ENCODE peak calls at places on chromosomes 6 and 20, in five cellular contexts. W is H1, B is HepG2, G is K562, X is GM12878. R is an unnamed sample.
A peak's percentile ranks its signal among the peaks of the same experiment; 100 is the strongest.

GRCh38 chr6:44100088-44100550 is 27.1 kb downstream of the MRPL14 start:
- DNase-seq in G (peak; percentile 62), B (peak; percentile 69), X (no peak), W (no peak), R (peak; percentile 47)

GRCh38 chr20:48294196-48294595 is 508.9 kb upstream of the SULF2 start:
- DNase-seq in G (no peak), W (no peak), B (no peak), X (no peak), R (no peak)

GRCh38 chr6:51203504-51203903 is 384.8 kb downstream of the TFAP2B start:
- DNase-seq in G (no peak), W (no peak), B (no peak), X (no peak), R (no peak)

GRCh38 chr20:45012682-45013302 is 46.5 kb downstream of the STK4 start:
- DNase-seq in G (no peak), B (no peak), X (no peak), W (no peak), R (no peak)

GRCh38 chr6:153085239-153085638 is 45.8 kb downstream of the RGS17 start:
- DNase-seq in G (no peak), W (no peak), X (no peak), B (no peak), R (no peak)

GRCh38 chr6:39194466-39194865 is 34.8 kb downstream of the KCNK5 start:
- DNase-seq in G (no peak), B (no peak), W (no peak), X (no peak), R (no peak)

GRCh38 chr6:100296810-100297544 is 167.7 kb downstream of the SIM1 start:
- DNase-seq in W (no peak), B (peak; percentile 50), X (no peak), G (no peak), R (no peak)

GRCh38 chr20:51220293-51220706 is 197.4 kb upstream of the KCNG1 start:
- DNase-seq in W (peak; percentile 93), X (no peak), G (peak; percentile 75), B (peak; percentile 23), R (peak; percentile 52)

GRCh38 chr6:45845546-45845945 is 170.1 kb downstream of the CLIC5 start:
- DNase-seq in G (no peak), B (no peak), W (no peak), X (no peak), R (no peak)

GRCh38 chr6:165743366-165743898 is 80.4 kb upstream of the PDE10A start:
- DNase-seq in B (no peak), X (no peak), W (no peak), G (no peak), R (no peak)

GRCh38 chr6:105608711-105609374 is 206.0 kb upstream of the PREP start:
- DNase-seq in G (no peak), W (no peak), B (peak; percentile 5), X (no peak), R (no peak)

GRCh38 chr6:163412345-163412744 is 2.2 kb upstream of the QKI start:
- DNase-seq in W (no peak), X (no peak), B (no peak), G (no peak), R (peak; percentile 40)

GRCh38 chr6:36631326-36632046 is 37.3 kb downstream of the SRSF3 start:
- DNase-seq in G (no peak), X (no peak), W (no peak), B (no peak), R (no peak)

GRCh38 chr6:7251861-7252260 is 61.1 kb downstream of the SSR1 start:
- DNase-seq in B (no peak), G (no peak), X (no peak), W (no peak), R (no peak)

GRCh38 chr20:44837949-44838348 is 27.6 kb upstream of the RIMS4 start:
- DNase-seq in G (no peak), W (no peak), X (no peak), B (no peak), R (no peak)

GRCh38 chr6:42911171-42912021 is 4.5 kb upstream of the PTCRA start:
- DNase-seq in W (peak; percentile 89), X (no peak), G (no peak), B (no peak), R (peak; percentile 32)

GRCh38 chr6:161544801-161545490 is 271.1 kb upstream of the AGPAT4 start:
- DNase-seq in X (no peak), W (no peak), G (no peak), B (no peak), R (no peak)

GRCh38 chr6:31837612-31838553 is 10.3 kb downstream of the HSPA1B start:
- DNase-seq in G (no peak), X (no peak), B (no peak), W (no peak), R (no peak)

GRCh38 chr6:108423982-108424695 is 129.3 kb downstream of the AFG1L start:
- DNase-seq in W (no peak), X (no peak), B (no peak), G (no peak), R (no peak)

GRCh38 chr6:157761331-157761921 is 61.6 kb upstream of the SNX9 start:
- DNase-seq in W (no peak), G (no peak), X (peak; percentile 90), B (no peak), R (no peak)

GRCh38 chr20:57772349-57772964 is 62.6 kb upstream of the PMEPA1 start:
- DNase-seq in X (no peak), B (no peak), G (peak; percentile 21), W (no peak), R (no peak)

GRCh38 chr20:60543598-60543997 is 585.4 kb downstream of the CDH26 start:
- DNase-seq in G (no peak), B (no peak), X (no peak), W (no peak), R (no peak)

GRCh38 chr20:25278636-25279361 is 30.9 kb downstream of the PYGB start:
- DNase-seq in W (peak; percentile 29), G (no peak), X (no peak), B (no peak), R (no peak)

GRCh38 chr6:35304299-35304698 is 6.7 kb downstream of the DEF6 start:
- DNase-seq in G (no peak), X (no peak), B (no peak), W (no peak), R (no peak)

GRCh38 chr6:35300848-35301247 is 3.2 kb downstream of the DEF6 start:
- DNase-seq in B (no peak), G (no peak), W (no peak), X (no peak), R (no peak)

GRCh38 chr6:35299674-35300073 is 2.1 kb downstream of the DEF6 start:
- DNase-seq in G (no peak), B (no peak), X (no peak), W (no peak), R (no peak)

GRCh38 chr6:35305117-35305516 is 7.5 kb downstream of the DEF6 start:
- DNase-seq in X (no peak), B (no peak), W (no peak), G (no peak), R (no peak)

DNA sequence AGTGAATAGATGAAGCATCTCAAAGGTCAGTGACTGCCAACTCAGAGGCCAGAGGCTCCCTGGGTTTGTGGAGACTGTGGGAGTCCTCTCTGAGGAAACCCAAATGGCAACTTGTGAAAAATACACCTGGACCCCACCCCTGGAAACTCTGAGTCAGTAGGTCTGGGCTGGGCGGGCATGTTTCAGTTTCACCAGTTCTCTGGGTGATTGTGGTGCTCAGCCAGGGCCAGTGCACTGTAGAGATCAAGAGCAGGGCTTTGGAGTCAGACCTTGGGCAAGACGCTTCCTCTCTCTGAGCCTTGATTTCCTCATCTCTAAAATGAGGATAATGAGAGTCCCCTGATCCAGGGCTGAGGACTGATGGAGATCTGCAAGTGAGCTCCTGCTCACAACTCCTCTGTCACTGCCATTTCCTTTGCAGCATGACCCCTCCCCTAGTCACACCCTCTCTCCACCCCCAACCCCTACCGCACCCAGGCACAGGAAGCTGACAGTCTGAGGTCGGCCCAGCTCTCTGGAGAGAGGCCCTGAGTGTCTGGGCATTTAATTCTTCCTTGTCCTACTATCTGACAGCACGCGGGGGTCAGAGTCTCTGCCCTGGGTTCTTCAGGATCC is 5.1 kb downstream of the DEF6 start:
- DNase-seq in X (peak; percentile 77), W (peak; percentile 64), B (no peak), G (peak; percentile 75), R (peak; percentile 44)
- TF ChIP-seq RFX5 in X (no peak), W (no peak), B (no peak), G (no peak), R (no peak)

DNA sequence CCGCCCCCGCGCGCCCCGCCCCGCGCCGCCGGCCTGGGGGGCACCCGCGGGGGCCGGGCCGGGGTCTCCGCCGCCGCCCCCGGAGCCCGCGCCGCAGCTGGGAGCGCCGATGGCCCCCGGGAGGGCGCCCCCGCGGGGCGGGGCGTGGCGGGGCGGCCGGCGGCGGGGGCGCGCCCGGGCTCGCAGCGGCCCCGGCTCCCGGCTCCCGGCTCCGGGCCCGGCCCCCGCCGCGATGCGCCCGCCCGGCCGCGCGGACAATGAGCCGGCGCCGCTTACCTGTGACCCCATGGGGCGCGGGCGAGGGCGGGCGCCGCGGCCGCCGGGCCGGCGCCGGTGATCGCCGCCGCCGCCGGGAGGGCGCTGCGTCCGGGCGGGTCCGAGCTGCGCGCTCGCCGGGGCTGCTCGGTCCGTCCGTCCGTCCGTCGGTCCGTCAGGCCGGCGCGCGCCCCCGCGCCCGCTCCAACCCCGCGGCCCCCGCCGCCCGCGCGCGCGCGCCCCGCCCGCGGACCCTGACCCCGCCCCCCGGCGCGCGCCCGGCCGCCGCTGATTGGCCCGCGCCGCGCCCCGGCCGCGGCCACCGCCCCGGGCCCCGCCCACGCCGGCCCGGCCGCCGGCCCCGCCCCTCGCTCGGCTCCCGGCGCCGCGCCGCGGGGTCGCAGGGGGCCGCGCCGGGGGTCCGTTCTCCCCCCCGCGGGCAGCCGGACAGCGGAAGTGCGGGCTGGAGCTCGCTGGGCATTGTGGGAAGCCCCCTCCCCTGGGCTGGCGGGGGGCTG is at the start of gene ZBTB46:
- DNase-seq in B (no peak), W (no peak), G (peak; percentile 97), X (no peak), R (peak; percentile 99)
- H3K9ac ChIP-seq in B (peak within 1 kb of the TSS; percentile 44), W (no peak within 1 kb of the TSS), G (no peak within 1 kb of the TSS), X (peak within 1 kb of the TSS; percentile 34), R (no peak within 1 kb of the TSS)

GRCh38 chr6:25405442-25405841 is 126.3 kb downstream of the CARMIL1 start:
- DNase-seq in W (no peak), B (no peak), G (no peak), X (no peak), R (no peak)

GRCh38 chr6:25403150-25403549 is 124.0 kb downstream of the CARMIL1 start:
- DNase-seq in G (no peak), W (no peak), B (no peak), X (no peak), R (no peak)

GRCh38 chr6:25404693-25405169 is 125.6 kb downstream of the CARMIL1 start:
- DNase-seq in X (peak; percentile 90), G (no peak), B (no peak), W (no peak), R (no peak)

GRCh38 chr6:25402125-25402524 is 123.0 kb downstream of the CARMIL1 start:
- DNase-seq in G (no peak), W (no peak), B (no peak), X (no peak), R (no peak)

DNA sequence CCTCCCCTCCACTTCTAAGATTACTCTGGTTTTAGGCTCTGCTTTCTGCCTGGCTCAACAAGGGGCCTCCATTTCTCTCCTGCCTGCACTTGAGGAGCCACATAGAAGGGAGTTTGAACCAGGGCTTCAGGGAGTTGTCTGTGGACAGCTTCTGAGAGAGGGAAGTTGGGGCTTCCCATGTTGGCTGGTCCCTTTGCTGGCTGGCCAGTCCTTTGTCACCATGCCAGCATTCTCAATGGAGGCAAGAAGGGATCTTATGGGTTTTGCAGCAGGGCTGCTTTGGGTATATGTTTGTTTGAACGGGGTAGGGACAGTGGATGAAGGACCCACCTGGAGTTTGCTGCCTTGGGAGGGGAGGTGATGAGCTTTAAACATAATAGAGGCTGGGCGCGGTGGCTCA is 124.9 kb downstream of the CARMIL1 start:
- DNase-seq in B (no peak), X (no peak), W (no peak), G (no peak), R (no peak)
- TF ChIP-seq CHD2 in B (no peak), X (no peak), W (no peak), G (no peak), R (no peak)

GRCh38 chr6:22323848-22324247 is 27.0 kb upstream of the PRL start:
- DNase-seq in X (no peak), B (no peak), G (no peak), W (no peak), R (no peak)
- TF ChIP-seq RFX5 in X (no peak), B (no peak), G (no peak), W (no peak), R (no peak)

R was measured in SK-N-SH.